ENCODE peak calls at places on chromosomes 5 and 9, in four cellular contexts. J is SK-N-MC, Q is caudate nucleus, H is transverse colon. M is an unnamed sample.

GRCh38 chr5:153613143-153613542 is 122.7 kb downstream of the GRIA1 start:
- DNase-seq in J (no peak), H (no peak), Q (no peak), M (no peak)

GRCh38 chr5:52727001-52727400 is 60.7 kb upstream of the ITGA1 start:
- DNase-seq in H (no peak), J (no peak), Q (no peak), M (no peak)

GRCh38 chr5:159336586-159337290 is 6.5 kb upstream of the IL12B start:
- DNase-seq in H (no peak), J (no peak), Q (no peak), M (no peak)

GRCh38 chr5:154103223-154103622 is 64.5 kb downstream of the MFAP3 start:
- DNase-seq in J (no peak), H (no peak), Q (no peak), M (no peak)

GRCh38 chr9:17216011-17216410 is 81.2 kb downstream of the CNTLN start:
- DNase-seq in H (no peak), J (no peak), Q (no peak), M (no peak)

GRCh38 chr5:158976035-158976434 is 123.7 kb downstream of the EBF1 start:
- DNase-seq in J (no peak), H (no peak), Q (no peak), M (no peak)

GRCh38 chr9:99050292-99050911 is 54.5 kb upstream of the TGFBR1 start:
- DNase-seq in Q (no peak), J (no peak), H (no peak), M (no peak)

GRCh38 chr9:136587944-136588662 is 42.3 kb upstream of the NOTCH1 start:
- DNase-seq in J (peak; percentile 40), H (no peak), Q (no peak), M (no peak)

GRCh38 chr5:143541943-143542797 is 138.7 kb upstream of the NR3C1 start:
- DNase-seq in Q (no peak), H (no peak), J (no peak), M (no peak)

GRCh38 chr9:14906000-14906399 is 4.2 kb downstream of the FREM1 start:
- DNase-seq in H (no peak), Q (no peak), J (no peak), M (no peak)
- H3K27ac ChIP-seq in H (peak overlapping the region; percentile 68), Q (no peak overlapping the region), J (no peak overlapping the region), M (no peak overlapping the region)

GRCh38 chr5:141879941-141880738 is 1.9 kb upstream of the PCDH1 start:
- DNase-seq in J (no peak), H (no peak), Q (peak; percentile 49), M (peak; percentile 60)
- H3K27ac ChIP-seq in J (no peak overlapping the region), H (peak overlapping the region; percentile 57), Q (peak overlapping the region; percentile 97), M (peak overlapping the region; percentile 98)

GRCh38 chr5:177089146-177089545 is 2.4 kb downstream of the FGFR4 start:
- DNase-seq in H (no peak), Q (no peak), J (no peak), M (no peak)
- H3K27ac ChIP-seq in H (peak overlapping the region; percentile 65), Q (no peak overlapping the region), J (peak overlapping the region; percentile 42), M (no peak overlapping the region)

GRCh38 chr9:130689937-130690700 is 3.5 kb upstream of the EXOSC2 start:
- DNase-seq in J (peak; percentile 56), Q (peak; percentile 62), H (peak; percentile 83), M (peak; percentile 27)

GRCh38 chr9:130693426-130694191 is at the start of gene EXOSC2:
- DNase-seq in J (peak; percentile 88), H (peak; percentile 99), Q (peak; percentile 97), M (peak; percentile 92)

GRCh38 chr9:130694205-130694604 is 625 bp downstream of the EXOSC2 start:
- DNase-seq in Q (no peak), H (no peak), J (no peak), M (no peak)

GRCh38 chr9:130692365-130692764 is 1.2 kb upstream of the EXOSC2 start:
- DNase-seq in J (no peak), H (no peak), Q (peak; percentile 16), M (no peak)

DNA sequence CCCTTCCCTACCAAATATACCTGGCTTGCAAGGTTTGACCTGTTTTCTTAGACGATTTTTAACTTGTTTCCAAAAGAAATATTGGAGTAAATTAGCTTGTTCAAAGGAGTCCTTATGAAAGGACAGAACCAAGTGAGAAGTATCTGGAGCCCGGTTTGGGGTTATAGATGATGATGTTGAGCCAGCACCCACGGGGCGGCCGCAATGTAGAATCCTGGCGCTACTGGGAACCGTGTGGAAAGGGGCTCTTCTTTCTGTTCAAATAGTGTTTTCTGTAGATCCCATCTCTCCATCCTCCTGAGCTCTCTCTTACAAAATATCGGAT is 517 bp upstream of the EXOSC2 start:
- DNase-seq in H (no peak), J (no peak), Q (no peak), M (no peak)
- H3K27ac ChIP-seq in H (peak overlapping the region; percentile 74), J (peak overlapping the region; percentile 68), Q (peak overlapping the region; percentile 71), M (peak overlapping the region; percentile 52)

GRCh38 chr9:129383415-129384088 is 205.5 kb upstream of the IER5L start:
- DNase-seq in J (no peak), Q (peak; percentile 68), H (peak; percentile 82), M (no peak)
- H3K27ac ChIP-seq in J (no peak overlapping the region), Q (peak overlapping the region; percentile 90), H (peak overlapping the region; percentile 91), M (peak overlapping the region; percentile 80)

GRCh38 chr5:173328896-173329369 is 719 bp upstream of the STC2 start:
- DNase-seq in Q (no peak), H (no peak), J (no peak), M (no peak)
- H3K27ac ChIP-seq in Q (no peak overlapping the region), H (no peak overlapping the region), J (no peak overlapping the region), M (no peak overlapping the region)

M was measured in substantia nigra.